ENCODE peak calls at places on chromosomes 7 and 10, in four cellular contexts. Z is globus pallidus, V is WTC11, O is NCI-H1092. U is an unnamed sample.

GRCh38 chr10:78513330-78513729 is 479.7 kb downstream of the RPS24 start:
- DNase-seq in Z (no peak), V (no peak), O (no peak), U (no peak)

GRCh38 chr7:108568801-108569380 is 615 bp downstream of the THAP5 start:
- DNase-seq in Z (no peak), V (no peak), O (no peak), U (no peak)

GRCh38 chr7:18064242-18064838 is 36.7 kb upstream of the PRPS1L1 start:
- DNase-seq in Z (no peak), V (peak), O (no peak), U (no peak)

GRCh38 chr10:104146871-104147270 is 24.9 kb downstream of the SFR1 start:
- DNase-seq in Z (peak), V (no peak), O (no peak), U (no peak)

GRCh38 chr10:22294694-22295093 is 21.5 kb upstream of the COMMD3 start:
- DNase-seq in Z (no peak), V (no peak), O (no peak), U (no peak)

GRCh38 chr10:123428302-123428701 is 237.9 kb upstream of the GPR26 start:
- DNase-seq in Z (no peak), V (no peak), O (no peak), U (no peak)

GRCh38 chr7:128099204-128099671 is 68.0 kb upstream of the LRRC4 start:
- DNase-seq in Z (no peak), V (no peak), O (no peak), U (no peak)

GRCh38 chr10:29627201-29628105 is 7.3 kb downstream of the SVIL start:
- DNase-seq in Z (no peak), V (no peak), O (no peak), U (no peak)

GRCh38 chr10:30979956-30980355 is 51.7 kb downstream of the ZNF438 start:
- DNase-seq in Z (no peak), V (no peak), O (no peak), U (no peak)

GRCh38 chr10:79067241-79068202 is 1.2 kb upstream of the ZMIZ1 start:
- DNase-seq in Z (peak), V (peak), O (peak), U (peak)

U was measured in effector CD4-positive, alpha-beta T cell.